ENCODE peak calls at places on chromosomes 13 and 19, in six cellular contexts. L is GM12878, G is mesendoderm, J is heart right ventricle, A is heart left ventricle, O is tibial artery. Z is an unnamed sample.

GRCh38 chr19:48659768-48660167 is 13.0 kb downstream of the NTN5 start:
- DNase-seq in L (no peak), G (no peak), J (no peak), A (no peak), O (no peak), Z (no peak)

GRCh38 chr13:110450941-110451340 is 110.6 kb downstream of the RAB20 start:
- DNase-seq in L (no peak), G (no peak), J (no peak), A (no peak), O (peak; percentile 59), Z (no peak)

GRCh38 chr13:24180743-24181384 is 20.3 kb downstream of the SPATA13 start:
- DNase-seq in L (no peak), G (no peak), J (no peak), A (no peak), O (no peak), Z (no peak)

GRCh38 chr19:15291089-15291488 is 41.2 kb downstream of the BRD4 start:
- DNase-seq in L (no peak), G (no peak), J (no peak), A (no peak), O (no peak), Z (no peak)

GRCh38 chr13:88068316-88068715 is 397.1 kb downstream of the SLITRK5 start:
- DNase-seq in L (no peak), G (no peak), J (no peak), A (no peak), O (no peak), Z (no peak)

GRCh38 chr13:86976521-86977324 is 694.4 kb upstream of the SLITRK5 start:
- DNase-seq in L (no peak), G (no peak), J (no peak), A (no peak), O (no peak), Z (no peak)

GRCh38 chr19:7326105-7326877 is 22.4 kb upstream of the ARHGEF18 start:
- DNase-seq in L (no peak), G (peak; percentile 80), J (no peak), A (no peak), O (peak; percentile 32), Z (no peak)

GRCh38 chr13:48656621-48657020 is 2.9 kb downstream of the CYSLTR2 start:
- DNase-seq in L (no peak), G (no peak), J (no peak), A (no peak), O (no peak), Z (no peak)

GRCh38 chr13:61136515-61136914 is 279.1 kb downstream of the PCDH20 start:
- DNase-seq in L (no peak), G (no peak), J (no peak), A (no peak), O (no peak), Z (no peak)

GRCh38 chr13:29756506-29756905 is 93.9 kb downstream of the UBL3 start:
- DNase-seq in L (no peak), G (no peak), J (no peak), A (no peak), O (no peak), Z (no peak)

GRCh38 chr19:40800339-40800996 is 1.5 kb downstream of the EGLN2 start:
- DNase-seq in L (no peak), G (no peak), J (no peak), A (no peak), O (no peak), Z (no peak)

GRCh38 chr13:44734204-44734707 is 158.1 kb upstream of the TSC22D1 start:
- DNase-seq in L (no peak), G (no peak), J (peak; percentile 50), A (peak; percentile 62), O (no peak), Z (peak; percentile 81)

GRCh38 chr19:48006762-48007161 is 12.3 kb downstream of the ELSPBP1 start:
- DNase-seq in L (no peak), G (peak; percentile 50), J (no peak), A (no peak), O (no peak), Z (no peak)

GRCh38 chr13:93603043-93603442 is 376.4 kb downstream of the GPC6 start:
- DNase-seq in L (no peak), G (peak; percentile 84), J (no peak), A (no peak), O (no peak), Z (no peak)

GRCh38 chr19:38031423-38031770 is 124.4 kb downstream of the SIPA1L3 start:
- DNase-seq in L (no peak), G (no peak), J (no peak), A (no peak), O (no peak), Z (no peak)

GRCh38 chr19:6318772-6319171 is 14.6 kb downstream of the ACER1 start:
- DNase-seq in L (no peak), G (no peak), J (no peak), A (no peak), O (no peak), Z (no peak)

GRCh38 chr13:34620073-34620858 is 321.8 kb upstream of the NBEA start:
- DNase-seq in L (no peak), G (no peak), J (no peak), A (no peak), O (no peak), Z (no peak)

GRCh38 chr13:62625214-62625613 is 1209.6 kb upstream of the PCDH20 start:
- DNase-seq in L (no peak), G (no peak), J (no peak), A (no peak), O (peak; percentile 61), Z (no peak)

GRCh38 chr19:19372656-19373416 is 32.6 kb upstream of the GATAD2A start:
- DNase-seq in L (no peak), G (peak; percentile 51), J (peak; percentile 64), A (peak; percentile 83), O (no peak), Z (no peak)

GRCh38 chr13:71663431-71663830 is 203.6 kb downstream of the DACH1 start:
- DNase-seq in L (no peak), G (no peak), J (no peak), A (no peak), O (no peak), Z (no peak)

GRCh38 chr19:35908977-35909683 is 1.0 kb upstream of the TYROBP start:
- DNase-seq in L (no peak), G (no peak), J (peak; percentile 72), A (peak; percentile 77), O (peak; percentile 90), Z (no peak)

GRCh38 chr19:7196721-7197168 is 97.5 kb downstream of the INSR start:
- DNase-seq in L (no peak), G (no peak), J (no peak), A (no peak), O (peak; percentile 81), Z (no peak)

GRCh38 chr13:43273362-43273761 is 250.0 kb downstream of the DNAJC15 start:
- DNase-seq in L (no peak), G (no peak), J (no peak), A (no peak), O (no peak), Z (no peak)

GRCh38 chr19:19275166-19275565 is 2.1 kb upstream of the TM6SF2 start:
- DNase-seq in L (no peak), G (no peak), J (no peak), A (no peak), O (no peak), Z (peak; percentile 61)

GRCh38 chr13:95438297-95438696 is 114.2 kb upstream of the CLDN10 start:
- DNase-seq in L (no peak), G (peak; percentile 68), J (no peak), A (no peak), O (no peak), Z (no peak)

DNA sequence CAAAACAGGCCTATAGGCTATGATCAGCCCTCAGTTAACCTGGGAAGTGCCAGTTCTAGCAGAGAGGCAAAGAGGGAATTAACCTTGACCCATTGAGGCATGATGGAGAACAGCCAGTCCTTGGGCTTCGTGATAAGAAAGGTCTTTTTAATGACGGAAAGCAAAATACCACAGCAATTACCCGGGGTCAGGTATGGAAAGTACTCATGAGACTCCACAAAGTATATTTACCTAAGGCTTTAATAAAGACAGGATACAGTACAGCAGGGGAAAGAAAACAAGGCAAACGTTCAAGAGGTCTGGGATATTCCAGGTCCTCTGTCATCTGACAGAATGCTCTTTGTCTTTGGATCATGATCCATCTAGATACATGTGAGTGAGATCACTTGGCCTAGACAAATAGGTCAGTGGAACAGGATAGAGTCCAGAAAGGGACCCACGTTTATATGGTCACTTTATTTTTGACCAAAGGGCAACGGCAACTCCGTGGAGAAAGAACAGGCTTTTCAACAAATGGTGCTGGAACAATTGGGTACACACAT is 52.2 kb downstream of the WDFY2 start:
- DNase-seq in L (no peak), G (no peak), J (no peak), A (no peak), O (no peak), Z (no peak)
- H3K4me1 ChIP-seq in L (peaks cover 4% of the 10 kb centered on the region), G (peaks cover 2% of the 10 kb centered on the region), J (peaks cover 5% of the 10 kb centered on the region), A (peaks cover 17% of the 10 kb centered on the region), O (peaks cover 48% of the 10 kb centered on the region), Z (peaks cover 41% of the 10 kb centered on the region)

GRCh38 chr19:29674374-29675119 is 9.3 kb downstream of the PLEKHF1 start:
- DNase-seq in L (no peak), G (no peak), J (no peak), A (no peak), O (peak; percentile 64), Z (no peak)
- H3K4me1 ChIP-seq in L (peaks cover 50% of the 10 kb centered on the region), G (no peaks in the 10 kb centered on the region), J (peaks cover 29% of the 10 kb centered on the region), A (peaks cover 34% of the 10 kb centered on the region), O (peaks cover 59% of the 10 kb centered on the region), Z (no peaks in the 10 kb centered on the region)

GRCh38 chr19:56141416-56141992 is 417 bp downstream of the ZNF444 start:
- DNase-seq in L (no peak), G (peak; percentile 45), J (no peak), A (peak; percentile 25), O (no peak), Z (peak; percentile 55)
- H3K4me1 ChIP-seq in L (peaks cover 15% of the 10 kb centered on the region), G (no peaks in the 10 kb centered on the region), J (no peaks in the 10 kb centered on the region), A (no peaks in the 10 kb centered on the region), O (peaks cover 22% of the 10 kb centered on the region), Z (peaks cover 77% of the 10 kb centered on the region)

GRCh38 chr19:55465460-55466245 is 1.1 kb upstream of the C19orf85 start:
- DNase-seq in L (no peak), G (no peak), J (peak; percentile 1), A (no peak), O (no peak), Z (no peak)

GRCh38 chr19:55462722-55463121 is 1.3 kb upstream of the ISOC2 start:
- DNase-seq in L (no peak), G (no peak), J (no peak), A (no peak), O (no peak), Z (no peak)

GRCh38 chr19:55464669-55465068 is at the start of gene C19orf85:
- DNase-seq in L (no peak), G (peak; percentile 27), J (no peak), A (no peak), O (no peak), Z (no peak)

GRCh38 chr19:55463583-55464031 is 944 bp downstream of the C19orf85 start:
- DNase-seq in L (no peak), G (no peak), J (peak; percentile 15), A (no peak), O (no peak), Z (no peak)

DNA sequence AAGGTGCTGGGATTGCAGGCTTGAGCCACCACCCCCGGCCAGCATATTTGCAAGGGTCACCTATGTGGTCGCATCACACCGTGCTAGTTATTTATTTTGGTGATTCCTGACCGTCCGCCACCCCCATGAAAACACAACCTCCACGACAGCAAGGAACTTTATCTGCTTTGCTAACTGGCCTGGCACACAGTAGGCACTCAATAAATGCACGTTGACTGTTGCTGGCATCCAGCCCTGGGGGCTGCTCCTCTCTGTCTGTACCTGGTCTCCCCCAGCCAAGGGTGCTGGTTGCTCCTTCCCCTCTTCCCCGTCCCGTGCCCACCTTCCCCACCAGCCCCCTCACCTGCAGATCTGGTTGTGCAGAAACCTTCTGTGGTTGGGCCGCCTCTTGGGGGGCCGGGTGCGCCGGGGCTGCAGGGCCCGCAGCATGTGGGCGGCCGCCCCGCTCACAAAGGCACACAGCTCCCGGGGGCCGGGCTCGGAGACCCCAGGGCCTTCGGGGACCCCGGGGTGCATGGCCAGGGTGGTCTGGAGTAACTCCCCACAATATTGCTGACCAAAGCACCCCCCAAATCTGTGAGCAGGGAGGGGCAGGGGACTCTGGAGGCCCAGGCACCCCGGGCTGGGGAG is 397 bp downstream of the C19orf85 start:
- DNase-seq in L (no peak), G (no peak), J (peak; percentile 12), A (no peak), O (no peak), Z (no peak)
- H3K4me1 ChIP-seq in L (no peaks in the 10 kb centered on the region), G (no peaks in the 10 kb centered on the region), J (peaks cover 6% of the 10 kb centered on the region), A (no peaks in the 10 kb centered on the region), O (peaks cover 25% of the 10 kb centered on the region), Z (peaks cover 5% of the 10 kb centered on the region)